ENCODE peak calls at places on chromosomes 1 and 21, in five cellular contexts. F is AML-193; T is HTR-8/SVneo; V is AG08396; B is stimulated activated naive CD8-positive, alpha-beta T cell treated with anti-CD3 and anti-CD28 coated beads, Interleukin-15, Interleukin-2, amounts not matched to agents 100 U/mL and 50 U/mL, for 24 hours. S is an unnamed sample.

GRCh38 chr1:232983375-232983774 is 33.0 kb downstream of the NTPCR start:
- DNase-seq in F (no peak), T (no peak), V (no peak), B (no peak), S (no peak)

GRCh38 chr1:84653130-84653680 is 37.1 kb downstream of the SSX2IP start:
- DNase-seq in V (peak; percentile 32), B (no peak), F (peak; percentile 17), T (no peak), S (no peak)

GRCh38 chr1:215119719-215120118 is 37.2 kb downstream of the KCNK2 start:
- DNase-seq in B (no peak), V (no peak), T (no peak), F (no peak), S (no peak)

GRCh38 chr1:197252981-197253380 is 15.1 kb upstream of the CRB1 start:
- DNase-seq in B (no peak), F (no peak), T (no peak), V (no peak), S (no peak)

GRCh38 chr21:39022035-39022900 is 161.0 kb downstream of the PSMG1 start:
- DNase-seq in T (no peak), B (no peak), V (no peak), F (no peak), S (no peak)

GRCh38 chr1:54167422-54168139 is 14.8 kb upstream of the CDCP2 start:
- DNase-seq in F (no peak), B (no peak), T (peak; percentile 37), V (peak; percentile 55), S (no peak)

GRCh38 chr1:241821363-241821762 is 26.6 kb upstream of the EXO1 start:
- DNase-seq in T (no peak), F (peak; percentile 1), V (peak; percentile 32), B (no peak), S (no peak)

GRCh38 chr1:32255072-32256071 is 4.3 kb downstream of the LCK start:
- DNase-seq in V (no peak), T (no peak), F (no peak), B (no peak), S (no peak)

GRCh38 chr1:116386042-116386441 is 13.0 kb downstream of the ATP1A1 start:
- DNase-seq in F (no peak), V (no peak), B (no peak), T (no peak), S (no peak)

GRCh38 chr1:88698140-88698539 is 14.1 kb downstream of the PKN2 start:
- DNase-seq in F (no peak), V (no peak), B (no peak), T (no peak), S (no peak)

GRCh38 chr1:20958430-20958829 is 171.3 kb upstream of the HP1BP3 start:
- DNase-seq in V (no peak), B (no peak), T (no peak), F (no peak), S (no peak)

GRCh38 chr1:20376880-20377494 is 86.3 kb downstream of the VWA5B1 start:
- DNase-seq in B (peak; percentile 78), F (no peak), T (peak; percentile 54), V (peak; percentile 74), S (peak; percentile 6)

S was measured in NCI-H2029 treated with DMSO at 0.1 percent for 48 hours.